ENCODE peak calls at places on chromosomes 3 and 15, in eight cellular contexts. One of them, this sample, is unnamed.

GRCh38 chr3:143433787-143434378 is 314.3 kb downstream of the CHST2 start:
- DNase-seq in endothelial cell of umbilical vein: no peak
- DNase-seq in fibroblast of pulmonary artery: no peak
- DNase-seq in CD8-positive, alpha-beta T cell: no peak
- DNase-seq in ascending aorta: no peak
- DNase-seq in astrocyte of the cerebellum: no peak
- DNase-seq in sigmoid colon: no peak
- DNase-seq in cardiac muscle cell: no peak
- DNase-seq in this sample: no peak

GRCh38 chr15:31179683-31180082 is 78.2 kb upstream of the TRPM1 start:
- DNase-seq in fibroblast of pulmonary artery: no peak
- DNase-seq in cardiac muscle cell: no peak
- DNase-seq in endothelial cell of umbilical vein: no peak
- DNase-seq in sigmoid colon: no peak
- DNase-seq in ascending aorta: no peak
- DNase-seq in astrocyte of the cerebellum: no peak
- DNase-seq in CD8-positive, alpha-beta T cell: no peak
- DNase-seq in this sample: no peak

GRCh38 chr3:195001961-195002861 is 268.7 kb downstream of the XXYLT1 start:
- DNase-seq in sigmoid colon: no peak
- DNase-seq in astrocyte of the cerebellum: no peak
- DNase-seq in fibroblast of pulmonary artery: peak
- DNase-seq in cardiac muscle cell: peak
- DNase-seq in ascending aorta: no peak
- DNase-seq in endothelial cell of umbilical vein: peak
- DNase-seq in CD8-positive, alpha-beta T cell: no peak
- DNase-seq in this sample: no peak

GRCh38 chr3:87987952-87988351 is 70.9 kb downstream of the CGGBP1 start:
- DNase-seq in fibroblast of pulmonary artery: no peak
- DNase-seq in sigmoid colon: no peak
- DNase-seq in ascending aorta: no peak
- DNase-seq in astrocyte of the cerebellum: no peak
- DNase-seq in cardiac muscle cell: no peak
- DNase-seq in CD8-positive, alpha-beta T cell: no peak
- DNase-seq in endothelial cell of umbilical vein: no peak
- DNase-seq in this sample: no peak

GRCh38 chr3:50136714-50137405 is 18.3 kb upstream of the SEMA3F start:
- DNase-seq in CD8-positive, alpha-beta T cell: no peak
- DNase-seq in fibroblast of pulmonary artery: no peak
- DNase-seq in astrocyte of the cerebellum: no peak
- DNase-seq in cardiac muscle cell: no peak
- DNase-seq in ascending aorta: no peak
- DNase-seq in endothelial cell of umbilical vein: no peak
- DNase-seq in sigmoid colon: no peak
- DNase-seq in this sample: no peak

GRCh38 chr3:149342413-149343340 is 9.2 kb upstream of the TM4SF18 start:
- DNase-seq in CD8-positive, alpha-beta T cell: no peak
- DNase-seq in fibroblast of pulmonary artery: peak
- DNase-seq in astrocyte of the cerebellum: peak
- DNase-seq in endothelial cell of umbilical vein: peak
- DNase-seq in cardiac muscle cell: peak
- DNase-seq in sigmoid colon: no peak
- DNase-seq in ascending aorta: no peak
- DNase-seq in this sample: no peak

GRCh38 chr15:68626283-68626682 is 47.5 kb downstream of the CORO2B start:
- DNase-seq in astrocyte of the cerebellum: no peak
- DNase-seq in fibroblast of pulmonary artery: no peak
- DNase-seq in sigmoid colon: no peak
- DNase-seq in cardiac muscle cell: no peak
- DNase-seq in CD8-positive, alpha-beta T cell: no peak
- DNase-seq in ascending aorta: no peak
- DNase-seq in endothelial cell of umbilical vein: no peak
- DNase-seq in this sample: no peak

GRCh38 chr3:19293295-19293694 is 145.0 kb downstream of the KCNH8 start:
- DNase-seq in endothelial cell of umbilical vein: no peak
- DNase-seq in cardiac muscle cell: no peak
- DNase-seq in ascending aorta: no peak
- DNase-seq in astrocyte of the cerebellum: no peak
- DNase-seq in sigmoid colon: no peak
- DNase-seq in CD8-positive, alpha-beta T cell: no peak
- DNase-seq in fibroblast of pulmonary artery: no peak
- DNase-seq in this sample: no peak

GRCh38 chr3:3605181-3605580 is 194.1 kb upstream of the LRRN1 start:
- DNase-seq in astrocyte of the cerebellum: no peak
- DNase-seq in fibroblast of pulmonary artery: no peak
- DNase-seq in CD8-positive, alpha-beta T cell: no peak
- DNase-seq in cardiac muscle cell: no peak
- DNase-seq in sigmoid colon: no peak
- DNase-seq in endothelial cell of umbilical vein: no peak
- DNase-seq in ascending aorta: no peak
- DNase-seq in this sample: no peak

DNA sequence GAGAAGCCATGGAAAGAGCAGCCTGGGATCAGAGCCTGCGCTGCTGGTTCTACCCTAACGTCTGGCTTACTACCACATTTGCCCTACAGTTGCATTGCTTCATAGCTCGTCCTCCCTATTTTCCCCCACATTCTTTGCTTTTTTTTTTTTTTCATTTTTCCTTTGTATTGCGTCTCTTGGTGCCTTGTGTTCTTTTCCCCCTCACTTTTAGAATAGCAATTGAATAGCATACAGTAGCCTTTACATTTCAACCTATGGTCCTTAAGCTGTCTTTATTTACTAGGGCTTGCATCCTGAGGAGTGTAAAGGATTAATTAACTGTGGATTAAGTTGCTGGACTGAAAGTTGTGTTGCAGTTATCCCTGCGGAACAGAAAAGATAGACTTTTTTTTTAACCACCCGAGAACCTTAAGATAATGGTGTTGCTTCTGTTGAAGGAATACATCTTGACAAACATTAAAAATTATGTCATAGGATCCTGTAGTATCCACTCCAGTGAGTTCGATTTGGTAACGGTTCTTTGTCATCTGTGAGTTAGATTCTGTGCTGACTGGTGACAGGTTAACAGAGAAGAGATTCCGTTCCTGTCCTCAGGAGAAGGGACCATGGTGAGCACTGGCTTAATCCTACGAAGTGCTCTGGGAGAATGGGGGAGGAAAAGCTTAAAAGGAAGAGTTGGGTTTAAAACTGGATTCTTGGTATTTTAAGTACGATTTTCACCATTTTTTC is 417.4 kb upstream of the NAALADL2 start:
- DNase-seq in CD8-positive, alpha-beta T cell: no peak
- DNase-seq in endothelial cell of umbilical vein: peak
- DNase-seq in sigmoid colon: no peak
- DNase-seq in cardiac muscle cell: peak
- DNase-seq in ascending aorta: no peak
- DNase-seq in astrocyte of the cerebellum: no peak
- DNase-seq in fibroblast of pulmonary artery: peak
- DNase-seq in this sample: no peak
- TF ChIP-seq CTCF in CD8-positive, alpha-beta T cell: no peak
- TF ChIP-seq CTCF in endothelial cell of umbilical vein: no peak
- TF ChIP-seq CTCF in sigmoid colon: no peak
- TF ChIP-seq CTCF in cardiac muscle cell: no peak
- TF ChIP-seq CTCF in ascending aorta: no peak
- TF ChIP-seq CTCF in astrocyte of the cerebellum: no peak
- TF ChIP-seq CTCF in fibroblast of pulmonary artery: no peak
- TF ChIP-seq CTCF in this sample: no peak

DNA sequence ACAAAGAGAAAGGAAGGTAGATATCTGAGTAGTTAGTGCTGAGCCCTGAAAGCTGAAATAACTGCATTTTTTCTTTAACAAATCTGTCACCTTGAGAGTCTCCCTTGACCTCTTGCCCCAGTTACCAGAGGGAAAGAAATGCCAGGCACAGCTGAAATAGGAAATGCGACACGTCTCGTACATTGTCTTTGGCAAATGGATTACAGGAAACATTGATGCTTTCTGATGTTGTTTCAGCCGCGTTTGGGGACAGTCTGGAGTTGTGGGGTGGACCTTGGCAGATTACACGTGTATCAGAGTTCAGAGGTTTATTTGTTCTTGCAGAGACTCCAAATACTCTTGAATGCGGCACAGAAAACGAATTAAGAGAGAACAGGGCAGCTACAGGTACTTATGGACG is 272.7 kb upstream of the RORA start:
- DNase-seq in endothelial cell of umbilical vein: peak
- DNase-seq in cardiac muscle cell: no peak
- DNase-seq in fibroblast of pulmonary artery: no peak
- DNase-seq in sigmoid colon: no peak
- DNase-seq in CD8-positive, alpha-beta T cell: no peak
- DNase-seq in astrocyte of the cerebellum: no peak
- DNase-seq in ascending aorta: no peak
- DNase-seq in this sample: no peak
- TF ChIP-seq CTCF in endothelial cell of umbilical vein: no peak
- TF ChIP-seq CTCF in cardiac muscle cell: no peak
- TF ChIP-seq CTCF in fibroblast of pulmonary artery: no peak
- TF ChIP-seq CTCF in sigmoid colon: no peak
- TF ChIP-seq CTCF in CD8-positive, alpha-beta T cell: no peak
- TF ChIP-seq CTCF in astrocyte of the cerebellum: no peak
- TF ChIP-seq CTCF in ascending aorta: no peak
- TF ChIP-seq CTCF in this sample: no peak

DNA sequence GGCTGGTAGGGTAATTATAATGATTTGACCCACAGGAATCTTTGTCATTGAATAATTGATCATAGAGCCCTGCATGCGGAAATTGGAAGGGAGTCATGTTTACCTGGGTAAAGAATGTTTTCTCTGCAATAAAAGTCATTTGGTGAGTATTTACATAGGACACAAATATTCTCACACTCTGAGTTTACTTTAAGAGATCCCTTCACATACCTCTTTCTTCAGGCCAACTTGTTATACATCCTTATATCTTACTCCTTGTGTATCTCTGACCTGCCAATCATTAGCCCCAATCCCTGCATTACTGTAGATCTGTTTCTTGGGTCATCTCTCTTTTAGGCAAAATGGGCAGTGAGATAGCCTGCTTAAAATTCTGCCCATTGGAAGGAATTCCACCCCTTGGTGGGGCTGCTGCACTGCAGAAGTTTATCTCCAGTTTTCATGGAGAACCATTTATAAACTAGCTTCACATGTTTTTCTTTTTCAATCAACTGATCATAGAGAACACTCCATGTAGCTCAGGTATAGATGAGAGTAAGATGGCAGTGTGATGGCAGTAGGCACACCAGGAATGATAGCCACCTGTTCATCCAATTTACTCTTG is 46.2 kb downstream of the ILDR1 start:
- DNase-seq in endothelial cell of umbilical vein: peak
- DNase-seq in ascending aorta: no peak
- DNase-seq in fibroblast of pulmonary artery: no peak
- DNase-seq in sigmoid colon: no peak
- DNase-seq in astrocyte of the cerebellum: no peak
- DNase-seq in CD8-positive, alpha-beta T cell: no peak
- DNase-seq in cardiac muscle cell: peak
- DNase-seq in this sample: no peak
- TF ChIP-seq CTCF in endothelial cell of umbilical vein: no peak
- TF ChIP-seq CTCF in ascending aorta: no peak
- TF ChIP-seq CTCF in fibroblast of pulmonary artery: no peak
- TF ChIP-seq CTCF in sigmoid colon: no peak
- TF ChIP-seq CTCF in astrocyte of the cerebellum: no peak
- TF ChIP-seq CTCF in CD8-positive, alpha-beta T cell: no peak
- TF ChIP-seq CTCF in cardiac muscle cell: no peak
- TF ChIP-seq CTCF in this sample: no peak

DNA sequence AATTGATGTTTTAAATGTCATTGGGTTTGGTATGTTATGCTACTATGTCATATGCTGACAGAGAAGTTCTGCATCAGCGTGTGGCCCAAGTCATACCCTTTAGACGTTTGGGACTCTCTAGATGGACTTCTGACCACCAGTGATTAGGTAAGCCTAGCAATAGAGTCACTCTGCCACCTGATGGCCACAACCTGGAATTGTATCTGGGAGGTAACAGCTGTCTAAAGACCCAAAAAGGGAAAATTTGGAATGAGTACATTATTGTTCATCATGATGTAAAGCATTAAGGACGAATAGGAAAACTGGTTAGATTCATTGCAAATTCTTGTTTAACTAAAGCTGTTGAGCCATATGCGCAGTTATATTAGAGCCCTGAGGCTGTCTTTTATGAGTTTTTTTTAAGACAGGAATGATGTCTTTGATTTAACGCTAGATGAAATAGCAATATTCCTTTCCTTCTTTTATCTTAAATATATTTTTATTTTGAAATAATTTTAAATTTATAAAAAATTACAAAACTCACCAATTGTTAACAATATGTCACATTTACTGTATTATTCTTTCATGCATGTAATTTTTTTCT is 63.6 kb downstream of the FAM81A start:
- DNase-seq in sigmoid colon: no peak
- DNase-seq in astrocyte of the cerebellum: no peak
- DNase-seq in CD8-positive, alpha-beta T cell: no peak
- DNase-seq in ascending aorta: no peak
- DNase-seq in cardiac muscle cell: peak
- DNase-seq in endothelial cell of umbilical vein: peak
- DNase-seq in fibroblast of pulmonary artery: peak
- DNase-seq in this sample: no peak
- TF ChIP-seq CTCF in sigmoid colon: peak
- TF ChIP-seq CTCF in astrocyte of the cerebellum: peak
- TF ChIP-seq CTCF in CD8-positive, alpha-beta T cell: no peak
- TF ChIP-seq CTCF in ascending aorta: peak
- TF ChIP-seq CTCF in cardiac muscle cell: peak
- TF ChIP-seq CTCF in endothelial cell of umbilical vein: peak
- TF ChIP-seq CTCF in fibroblast of pulmonary artery: peak
- TF ChIP-seq CTCF in this sample: no peak

GRCh38 chr3:156483961-156484787 is 70.7 kb downstream of the SSR3 start:
- DNase-seq in sigmoid colon: peak
- DNase-seq in astrocyte of the cerebellum: peak
- DNase-seq in CD8-positive, alpha-beta T cell: no peak
- DNase-seq in ascending aorta: no peak
- DNase-seq in cardiac muscle cell: peak
- DNase-seq in fibroblast of pulmonary artery: peak
- DNase-seq in endothelial cell of umbilical vein: peak
- DNase-seq in this sample: no peak
- TF ChIP-seq CTCF in sigmoid colon: no peak
- TF ChIP-seq CTCF in astrocyte of the cerebellum: no peak
- TF ChIP-seq CTCF in CD8-positive, alpha-beta T cell: no peak
- TF ChIP-seq CTCF in ascending aorta: no peak
- TF ChIP-seq CTCF in cardiac muscle cell: no peak
- TF ChIP-seq CTCF in fibroblast of pulmonary artery: no peak
- TF ChIP-seq CTCF in endothelial cell of umbilical vein: no peak
- TF ChIP-seq CTCF in this sample: no peak

GRCh38 chr3:36972163-36972562 is 20.8 kb downstream of the EPM2AIP1 start:
- DNase-seq in astrocyte of the cerebellum: no peak
- DNase-seq in cardiac muscle cell: no peak
- DNase-seq in CD8-positive, alpha-beta T cell: no peak
- DNase-seq in ascending aorta: no peak
- DNase-seq in fibroblast of pulmonary artery: no peak
- DNase-seq in endothelial cell of umbilical vein: no peak
- DNase-seq in sigmoid colon: no peak
- DNase-seq in this sample: no peak
- TF ChIP-seq CTCF in astrocyte of the cerebellum: no peak
- TF ChIP-seq CTCF in cardiac muscle cell: no peak
- TF ChIP-seq CTCF in CD8-positive, alpha-beta T cell: no peak
- TF ChIP-seq CTCF in ascending aorta: no peak
- TF ChIP-seq CTCF in fibroblast of pulmonary artery: no peak
- TF ChIP-seq CTCF in endothelial cell of umbilical vein: no peak
- TF ChIP-seq CTCF in sigmoid colon: no peak
- TF ChIP-seq CTCF in this sample: no peak

GRCh38 chr3:129688310-129688895 is 81.9 kb upstream of the PLXND1 start:
- DNase-seq in sigmoid colon: peak
- DNase-seq in cardiac muscle cell: peak
- DNase-seq in astrocyte of the cerebellum: peak
- DNase-seq in endothelial cell of umbilical vein: peak
- DNase-seq in ascending aorta: peak
- DNase-seq in fibroblast of pulmonary artery: peak
- DNase-seq in CD8-positive, alpha-beta T cell: no peak
- DNase-seq in this sample: no peak
- TF ChIP-seq CTCF in sigmoid colon: no peak
- TF ChIP-seq CTCF in cardiac muscle cell: no peak
- TF ChIP-seq CTCF in astrocyte of the cerebellum: no peak
- TF ChIP-seq CTCF in endothelial cell of umbilical vein: no peak
- TF ChIP-seq CTCF in ascending aorta: no peak
- TF ChIP-seq CTCF in fibroblast of pulmonary artery: no peak
- TF ChIP-seq CTCF in CD8-positive, alpha-beta T cell: no peak
- TF ChIP-seq CTCF in this sample: no peak

This sample was measured in omental fat pad.